ENCODE peak calls at places on chromosomes 11 and 22, in six cellular contexts. J, L, G, Y, S and A are unnamed samples.

GRCh38 chr11:121453589-121454299 is 977 bp upstream of the SORL1-AS1 start:
- DNase-seq in J (no peak), L (no peak), G (no peak), Y (no peak), S (no peak), A (no peak)

GRCh38 chr11:130451261-130452019 is 3.0 kb downstream of the ADAMTS15 start:
- DNase-seq in J (no peak), L (no peak), G (peak; percentile 76), Y (no peak), S (no peak), A (no peak)

GRCh38 chr11:31804439-31805036 is 6.6 kb downstream of the PAX6 start:
- DNase-seq in J (no peak), L (no peak), G (peak; percentile 48), Y (no peak), S (no peak), A (no peak)

GRCh38 chr11:11842426-11843008 is 745 bp downstream of the USP47 start:
- DNase-seq in J (no peak), L (peak; percentile 57), G (peak; percentile 78), Y (peak; percentile 42), S (peak; percentile 29), A (peak; percentile 44)

GRCh38 chr11:47983464-47984397 is 3.4 kb downstream of the PTPRJ start:
- DNase-seq in J (no peak), L (peak; percentile 37), G (no peak), Y (no peak), S (no peak), A (no peak)

GRCh38 chr11:22875869-22876473 is 15.7 kb upstream of the CCDC179 start:
- DNase-seq in J (peak; percentile 60), L (peak; percentile 57), G (no peak), Y (peak; percentile 83), S (peak; percentile 32), A (peak; percentile 65)

GRCh38 chr11:57092028-57092698 is 89.6 kb upstream of the LRRC55 start:
- DNase-seq in J (no peak), L (no peak), G (no peak), Y (no peak), S (no peak), A (no peak)

GRCh38 chr22:41526226-41526531 is 18.1 kb downstream of the POLR3H start:
- DNase-seq in J (no peak), L (no peak), G (no peak), Y (no peak), S (no peak), A (no peak)

GRCh38 chr11:32080381-32080980 is 10.4 kb upstream of the RCN1 start:
- DNase-seq in J (no peak), L (no peak), G (no peak), Y (no peak), S (no peak), A (no peak)

GRCh38 chr11:40882301-40882700 is 577.2 kb downstream of the LRRC4C start:
- DNase-seq in J (no peak), L (no peak), G (no peak), Y (no peak), S (no peak), A (no peak)

GRCh38 chr22:22062306-22062793 is 79.8 kb upstream of the TOP3B start:
- DNase-seq in J (no peak), L (no peak), G (no peak), Y (no peak), S (no peak), A (no peak)

GRCh38 chr11:46134540-46134939 is 13.3 kb upstream of the PHF21A start:
- DNase-seq in J (no peak), L (no peak), G (no peak), Y (no peak), S (no peak), A (no peak)

GRCh38 chr11:78020248-78020647 is 2.8 kb downstream of the KCTD14 start:
- DNase-seq in J (no peak), L (no peak), G (no peak), Y (no peak), S (no peak), A (no peak)

GRCh38 chr11:108112059-108112458 is 9.3 kb upstream of the ACAT1 start:
- DNase-seq in J (no peak), L (no peak), G (no peak), Y (no peak), S (no peak), A (no peak)

GRCh38 chr22:29475550-29475949 is 4.5 kb upstream of the NEFH start:
- DNase-seq in J (no peak), L (no peak), G (no peak), Y (no peak), S (no peak), A (peak; percentile 60)

GRCh38 chr22:28983788-28984441 is 77.7 kb downstream of the C22orf31 start:
- DNase-seq in J (no peak), L (no peak), G (no peak), Y (no peak), S (no peak), A (no peak)

GRCh38 chr11:116073854-116074837 is 569.9 kb upstream of the CADM1 start:
- DNase-seq in J (no peak), L (no peak), G (no peak), Y (peak; percentile 67), S (no peak), A (peak; percentile 68)

GRCh38 chr11:116219171-116219635 is 553.6 kb downstream of the BUD13 start:
- DNase-seq in J (no peak), L (no peak), G (no peak), Y (peak; percentile 51), S (no peak), A (no peak)